ENCODE peak calls at places on chromosomes 13 and 19, in five cellular contexts. M, E, U, C and T are unnamed samples.
A peak's percentile ranks its signal among the peaks of the same experiment; 100 is the strongest.

GRCh38 chr13:39565036-39565949 is 37.7 kb downstream of the LHFPL6 start:
- DNase-seq in M (no peak), E (no peak), U (peak; percentile 1), C (no peak), T (no peak)

GRCh38 chr13:109012115-109012514 is 382.7 kb downstream of the MYO16 start:
- DNase-seq in M (no peak), E (no peak), U (no peak), C (no peak), T (no peak)

GRCh38 chr13:60583911-60584753 is 187.1 kb downstream of the TDRD3 start:
- DNase-seq in M (peak; percentile 64), E (peak; percentile 61), U (no peak), C (no peak), T (no peak)

GRCh38 chr19:49212302-49212701 is 54.7 kb downstream of the TRPM4 start:
- DNase-seq in M (no peak), E (peak; percentile 36), U (no peak), C (no peak), T (no peak)

GRCh38 chr13:112186091-112186490 is 119.1 kb downstream of the SOX1 start:
- DNase-seq in M (no peak), E (no peak), U (no peak), C (no peak), T (no peak)

GRCh38 chr19:33214621-33215020 is 11.0 kb downstream of the SLC7A10 start:
- DNase-seq in M (no peak), E (peak; percentile 34), U (peak; percentile 41), C (no peak), T (peak; percentile 65)

GRCh38 chr13:98293570-98294142 is 116.6 kb upstream of the RNF113B start:
- DNase-seq in M (no peak), E (no peak), U (no peak), C (no peak), T (no peak)

GRCh38 chr13:50893211-50893852 is 16.3 kb upstream of the RNASEH2B start:
- DNase-seq in M (no peak), E (no peak), U (no peak), C (no peak), T (peak; percentile 59)

GRCh38 chr13:80030491-80030890 is 310.4 kb downstream of the SPRY2 start:
- DNase-seq in M (no peak), E (no peak), U (no peak), C (no peak), T (no peak)

GRCh38 chr19:46601318-46602224 is at the start of gene CALM3:
- DNase-seq in M (no peak), E (peak; percentile 55), U (no peak), C (no peak), T (peak; percentile 60)

GRCh38 chr19:32230441-32230840 is 115.0 kb upstream of the ZNF507 start:
- DNase-seq in M (peak; percentile 35), E (no peak), U (no peak), C (no peak), T (no peak)

GRCh38 chr13:47213057-47213456 is 316.2 kb upstream of the HTR2A start:
- DNase-seq in M (no peak), E (no peak), U (no peak), C (no peak), T (no peak)

GRCh38 chr19:28686741-28687140 is 526.2 kb downstream of the UQCRFS1 start:
- DNase-seq in M (no peak), E (peak; percentile 16), U (no peak), C (no peak), T (no peak)

GRCh38 chr19:15508035-15508710 is at the start of gene CYP4F22:
- DNase-seq in M (no peak), E (peak; percentile 11), U (no peak), C (no peak), T (no peak)

GRCh38 chr19:558770-559439 is 13.5 kb upstream of the BSG start:
- DNase-seq in M (no peak), E (no peak), U (peak; percentile 23), C (no peak), T (no peak)

GRCh38 chr13:106561551-106562170 is 6.3 kb downstream of the ARGLU1 start:
- DNase-seq in M (no peak), E (peak; percentile 20), U (no peak), C (peak; percentile 55), T (no peak)

GRCh38 chr19:40741527-40742390 is 8.5 kb downstream of the ACTMAP start:
- DNase-seq in M (no peak), E (peak; percentile 36), U (no peak), C (no peak), T (no peak)

GRCh38 chr19:17522988-17523872 is 11.8 kb downstream of the PGLS start:
- DNase-seq in M (no peak), E (no peak), U (no peak), C (peak; percentile 92), T (no peak)

GRCh38 chr13:77359171-77359570 is 32.3 kb upstream of the MYCBP2 start:
- DNase-seq in M (no peak), E (no peak), U (no peak), C (no peak), T (no peak)

GRCh38 chr13:102504002-102504401 is 92.8 kb upstream of the TPP2 start:
- DNase-seq in M (no peak), E (no peak), U (no peak), C (no peak), T (peak; percentile 40)

GRCh38 chr19:13429563-13429962 is 76.7 kb downstream of the CACNA1A start:
- DNase-seq in M (no peak), E (peak; percentile 9), U (no peak), C (no peak), T (no peak)

GRCh38 chr13:64591981-64592380 is 2638.2 kb downstream of the PCDH9 start:
- DNase-seq in M (no peak), E (no peak), U (no peak), C (no peak), T (no peak)

GRCh38 chr19:12695997-12696365 is 450 bp downstream of the FBXW9 start:
- DNase-seq in M (no peak), E (peak; percentile 33), U (no peak), C (no peak), T (peak; percentile 59)

GRCh38 chr19:32219881-32220552 is 125.4 kb upstream of the ZNF507 start:
- DNase-seq in M (peak; percentile 20), E (no peak), U (no peak), C (no peak), T (no peak)

GRCh38 chr19:51810228-51810627 is 15.3 kb downstream of the FPR3 start:
- DNase-seq in M (no peak), E (peak; percentile 81), U (peak; percentile 68), C (no peak), T (no peak)

GRCh38 chr19:18450934-18451836 is 13.3 kb upstream of the ISYNA1 start:
- DNase-seq in M (peak; percentile 100), E (peak; percentile 87), U (peak; percentile 63), C (no peak), T (peak; percentile 95)

GRCh38 chr19:55500368-55500952 is 12.2 kb downstream of the SSC5D start:
- DNase-seq in M (no peak), E (no peak), U (no peak), C (no peak), T (no peak)
- H3K27me3 ChIP-seq in M (peaks cover 22% of the 10 kb centered on the region), E (no peaks in the 10 kb centered on the region), U (peaks cover 6% of the 10 kb centered on the region), C (no peaks in the 10 kb centered on the region), T (no peaks in the 10 kb centered on the region)

GRCh38 chr13:28718538-28719226 is at the start of gene SLC46A3:
- DNase-seq in M (peak; percentile 98), E (peak; percentile 83), U (no peak), C (peak; percentile 88), T (peak; percentile 98)
- TF ChIP-seq TAF1 in M (no peak), E (no peak), U (no peak), C (peak; percentile 45), T (no peak)

GRCh38 chr13:44159633-44160279 is 213.9 kb upstream of the SERP2 start:
- DNase-seq in M (no peak), E (no peak), U (no peak), C (no peak), T (no peak)
- TF ChIP-seq EP300 in M (no peak), E (no peak), U (no peak), C (no peak), T (no peak)

GRCh38 chr13:71483733-71484132 is 383.3 kb downstream of the DACH1 start:
- DNase-seq in M (no peak), E (no peak), U (no peak), C (no peak), T (no peak)

GRCh38 chr13:71477735-71478134 is 389.3 kb downstream of the DACH1 start:
- DNase-seq in M (no peak), E (no peak), U (no peak), C (no peak), T (no peak)
- H3K27me3 ChIP-seq in M (no peaks in the 10 kb centered on the region), E (no peaks in the 10 kb centered on the region), U (no peaks in the 10 kb centered on the region), C (no peaks in the 10 kb centered on the region), T (no peaks in the 10 kb centered on the region)